ENCODE peak calls at places on chromosomes 13 and 19, in six cellular contexts. L is stomach, G is ovary, B is A549, N is sigmoid colon, A is tibial nerve. P is an unnamed sample.

GRCh38 chr13:32537580-32538233 is 888 bp downstream of the N4BP2L2 start:
- DNase-seq in G (peak; percentile 64), L (peak; percentile 26), N (no peak), A (no peak), B (peak; percentile 8), P (peak; percentile 74)

GRCh38 chr19:23699521-23699860 is 12.5 kb upstream of the ZNF675 start:
- DNase-seq in B (no peak), A (no peak), N (no peak), L (no peak), G (no peak), P (no peak)

GRCh38 chr13:29065142-29065541 is 245.0 kb downstream of the MTUS2 start:
- DNase-seq in B (no peak), G (no peak), L (no peak), N (no peak), A (no peak), P (no peak)

GRCh38 chr19:41887711-41888382 is 4.9 kb downstream of the ARHGEF1 start:
- DNase-seq in G (no peak), B (no peak), L (peak; percentile 76), N (no peak), A (no peak), P (no peak)

GRCh38 chr19:32357720-32358119 is 12.3 kb downstream of the ZNF507 start:
- DNase-seq in B (peak; percentile 46), L (no peak), N (no peak), A (no peak), G (no peak), P (no peak)

GRCh38 chr19:40467007-40467565 is 285 bp downstream of the SPTBN4 start:
- DNase-seq in G (peak; percentile 71), B (no peak), L (no peak), A (no peak), N (peak; percentile 68), P (no peak)

GRCh38 chr13:74868044-74868443 is 613.9 kb downstream of the TBC1D4 start:
- DNase-seq in L (no peak), G (no peak), B (no peak), A (no peak), N (no peak), P (no peak)

GRCh38 chr13:73708393-73708985 is 425.7 kb downstream of the KLF12 start:
- DNase-seq in G (no peak), N (no peak), L (peak; percentile 45), B (peak; percentile 72), A (peak; percentile 17), P (no peak)

GRCh38 chr19:35720163-35720524 is 2.3 kb downstream of the KMT2B start:
- DNase-seq in B (no peak), L (no peak), A (no peak), G (no peak), N (no peak), P (no peak)

GRCh38 chr19:46254776-46255175 is 25.2 kb downstream of the IGFL1 start:
- DNase-seq in L (no peak), G (no peak), B (no peak), N (no peak), A (no peak), P (no peak)

GRCh38 chr13:97249797-97250495 is 27.8 kb downstream of the MBNL2 start:
- DNase-seq in G (no peak), B (no peak), L (no peak), A (no peak), N (no peak), P (no peak)

GRCh38 chr13:77359171-77359570 is 32.3 kb upstream of the MYCBP2 start:
- DNase-seq in B (no peak), A (no peak), N (no peak), L (no peak), G (no peak), P (no peak)

GRCh38 chr19:42178791-42179500 is 38.5 kb downstream of the DEDD2 start:
- DNase-seq in N (no peak), A (no peak), G (no peak), L (no peak), B (peak; percentile 51), P (no peak)

GRCh38 chr19:55693336-55693974 is 18.4 kb downstream of the EPN1 start:
- DNase-seq in B (no peak), N (peak; percentile 48), L (no peak), G (peak; percentile 36), A (no peak), P (no peak)

GRCh38 chr13:20182231-20182846 is 10.4 kb downstream of the GJB2 start:
- DNase-seq in G (no peak), L (peak; percentile 48), A (no peak), B (peak; percentile 71), N (no peak), P (no peak)

GRCh38 chr13:111389621-111390521 is 69.4 kb downstream of the TEX29 start:
- DNase-seq in N (no peak), L (peak; percentile 21), A (no peak), B (no peak), G (no peak), P (peak; percentile 69)

GRCh38 chr19:29645911-29646310 is 19.4 kb upstream of the PLEKHF1 start:
- DNase-seq in N (no peak), A (no peak), B (no peak), G (peak; percentile 74), L (peak; percentile 77), P (peak; percentile 54)

GRCh38 chr13:96238861-96239260 is 149.0 kb downstream of the HS6ST3 start:
- DNase-seq in L (no peak), N (no peak), A (no peak), B (no peak), G (no peak), P (no peak)

GRCh38 chr13:42658019-42658418 is 84.1 kb downstream of the TNFSF11 start:
- DNase-seq in N (no peak), A (no peak), G (no peak), B (no peak), L (no peak), P (no peak)

GRCh38 chr19:53772943-53773342 is 51.2 kb downstream of the NLRP12 start:
- DNase-seq in N (no peak), G (no peak), A (peak; percentile 36), B (peak; percentile 79), L (peak; percentile 44), P (no peak)

GRCh38 chr19:52601025-52601973 is 31.2 kb downstream of the ZNF701 start:
- DNase-seq in B (no peak), A (peak; percentile 91), L (peak; percentile 97), G (peak; percentile 97), N (peak; percentile 97), P (peak; percentile 96)
- TF ChIP-seq EP300 in B (no peak), A (peak; percentile 65), L (no peak), G (no peak), N (no peak), P (no peak)

GRCh38 chr13:99355267-99356215 is 48.3 kb upstream of the GPR183 start:
- DNase-seq in L (no peak), G (no peak), A (no peak), N (no peak), B (no peak), P (no peak)

GRCh38 chr13:99357920-99358319 is 50.7 kb upstream of the GPR183 start:
- DNase-seq in G (no peak), N (no peak), B (no peak), A (no peak), L (no peak), P (no peak)

GRCh38 chr13:99357149-99357596 is 50.0 kb upstream of the GPR183 start:
- DNase-seq in L (no peak), N (no peak), A (no peak), G (no peak), B (no peak), P (no peak)

GRCh38 chr13:99354371-99354951 is 47.3 kb upstream of the GPR183 start:
- DNase-seq in B (no peak), G (no peak), A (no peak), L (no peak), N (no peak), P (no peak)

GRCh38 chr13:99356216-99357089 is 49.3 kb upstream of the GPR183 start:
- DNase-seq in L (no peak), N (no peak), A (no peak), G (peak; percentile 64), B (no peak), P (no peak)
- H3K4me3 ChIP-seq in L (no peak overlapping the region), N (peak overlapping the region; percentile 11), A (peak overlapping the region; percentile 4), G (no peak overlapping the region), B (no peak overlapping the region), P (peak overlapping the region; percentile 2)

GRCh38 chr19:3658004-3658822 is 31.6 kb upstream of the CACTIN start:
- DNase-seq in A (no peak), G (no peak), B (no peak), L (peak; percentile 88), N (no peak), P (no peak)

GRCh38 chr19:3661284-3662238 is 35.0 kb upstream of the CACTIN start:
- DNase-seq in A (no peak), G (no peak), B (no peak), N (no peak), L (no peak), P (no peak)

GRCh38 chr19:3658823-3659745 is 32.5 kb upstream of the CACTIN start:
- DNase-seq in B (no peak), L (no peak), A (no peak), N (no peak), G (no peak), P (no peak)

GRCh38 chr19:3660493-3661219 is 34.1 kb upstream of the CACTIN start:
- DNase-seq in A (no peak), L (no peak), B (no peak), N (no peak), G (no peak), P (no peak)

GRCh38 chr19:3659746-3660112 is 33.1 kb upstream of the CACTIN start:
- DNase-seq in B (no peak), L (no peak), G (no peak), N (no peak), A (no peak), P (no peak)
- H3K27ac ChIP-seq in B (no peak overlapping the region), L (no peak overlapping the region), G (no peak overlapping the region), N (no peak overlapping the region), A (no peak overlapping the region), P (no peak overlapping the region)

GRCh38 chr19:7010722-7011593 is 10.3 kb downstream of the MBD3L2B start:
- DNase-seq in A (no peak), N (no peak), B (no peak), L (no peak), G (no peak), P (no peak)
- TF ChIP-seq EP300 in A (no peak), N (no peak), B (no peak), L (no peak), G (no peak), P (no peak)

P was measured in suprapubic skin.